ENCODE peak calls at places on chromosomes 2 and 18, in five cellular contexts. One of them, this sample, is unnamed.

GRCh38 chr2:102367331-102367971 is 11.9 kb downstream of the IL18R1 start:
- DNase-seq in coronary artery: no peak
- DNase-seq in AG04450: no peak
- DNase-seq in effector memory CD4-positive, alpha-beta T cell: no peak
- DNase-seq in colonic mucosa: no peak
- DNase-seq in this sample: no peak

GRCh38 chr2:45918816-45919655 is 267.6 kb downstream of the PRKCE start:
- DNase-seq in effector memory CD4-positive, alpha-beta T cell: no peak
- DNase-seq in coronary artery: no peak
- DNase-seq in colonic mucosa: no peak
- DNase-seq in AG04450: no peak
- DNase-seq in this sample: no peak

GRCh38 chr18:32049393-32050161 is 31.0 kb downstream of the RNF125 start:
- DNase-seq in colonic mucosa: peak; percentile 54
- DNase-seq in AG04450: no peak
- DNase-seq in coronary artery: no peak
- DNase-seq in effector memory CD4-positive, alpha-beta T cell: peak; percentile 31
- DNase-seq in this sample: no peak

GRCh38 chr18:48356151-48356745 is 52.9 kb downstream of the ZBTB7C start:
- DNase-seq in coronary artery: peak; percentile 59
- DNase-seq in AG04450: no peak
- DNase-seq in colonic mucosa: no peak
- DNase-seq in effector memory CD4-positive, alpha-beta T cell: no peak
- DNase-seq in this sample: no peak

GRCh38 chr18:24126155-24126947 is 12.5 kb upstream of the CABYR start:
- DNase-seq in coronary artery: no peak
- DNase-seq in AG04450: no peak
- DNase-seq in effector memory CD4-positive, alpha-beta T cell: no peak
- DNase-seq in colonic mucosa: no peak
- DNase-seq in this sample: peak; percentile 63

GRCh38 chr18:79510046-79510685 is 114.4 kb downstream of the NFATC1 start:
- DNase-seq in colonic mucosa: no peak
- DNase-seq in coronary artery: peak; percentile 60
- DNase-seq in effector memory CD4-positive, alpha-beta T cell: no peak
- DNase-seq in AG04450: no peak
- DNase-seq in this sample: no peak

GRCh38 chr2:66691199-66691975 is 256.5 kb downstream of the MEIS1 start:
- DNase-seq in AG04450: no peak
- DNase-seq in coronary artery: no peak
- DNase-seq in colonic mucosa: no peak
- DNase-seq in effector memory CD4-positive, alpha-beta T cell: no peak
- DNase-seq in this sample: no peak

GRCh38 chr2:149703281-149703680 is 115.7 kb upstream of the MMADHC start:
- DNase-seq in coronary artery: no peak
- DNase-seq in colonic mucosa: no peak
- DNase-seq in effector memory CD4-positive, alpha-beta T cell: no peak
- DNase-seq in AG04450: no peak
- DNase-seq in this sample: no peak

GRCh38 chr18:29449424-29449823 is 1272.5 kb upstream of the CDH2 start:
- DNase-seq in coronary artery: no peak
- DNase-seq in effector memory CD4-positive, alpha-beta T cell: no peak
- DNase-seq in colonic mucosa: no peak
- DNase-seq in AG04450: no peak
- DNase-seq in this sample: no peak

GRCh38 chr2:96325038-96325883 is at the start of gene ITPRIPL1:
- DNase-seq in AG04450: no peak
- DNase-seq in effector memory CD4-positive, alpha-beta T cell: peak; percentile 17
- DNase-seq in colonic mucosa: no peak
- DNase-seq in coronary artery: no peak
- DNase-seq in this sample: no peak

GRCh38 chr2:176283669-176284068 is 14.4 kb downstream of the MTX2 start:
- DNase-seq in AG04450: no peak
- DNase-seq in effector memory CD4-positive, alpha-beta T cell: no peak
- DNase-seq in coronary artery: no peak
- DNase-seq in colonic mucosa: no peak
- DNase-seq in this sample: no peak

GRCh38 chr2:18912225-18912888 is 323.0 kb upstream of the NT5C1B start:
- DNase-seq in effector memory CD4-positive, alpha-beta T cell: no peak
- DNase-seq in AG04450: no peak
- DNase-seq in colonic mucosa: no peak
- DNase-seq in coronary artery: no peak
- DNase-seq in this sample: no peak

GRCh38 chr18:22547807-22548561 is 130.3 kb upstream of the CTAGE1 start:
- DNase-seq in coronary artery: no peak
- DNase-seq in AG04450: no peak
- DNase-seq in effector memory CD4-positive, alpha-beta T cell: no peak
- DNase-seq in colonic mucosa: no peak
- DNase-seq in this sample: no peak

GRCh38 chr2:8329660-8330622 is 351.9 kb upstream of the ID2 start:
- DNase-seq in AG04450: no peak
- DNase-seq in effector memory CD4-positive, alpha-beta T cell: no peak
- DNase-seq in colonic mucosa: no peak
- DNase-seq in coronary artery: no peak
- DNase-seq in this sample: peak; percentile 64

GRCh38 chr2:130183500-130184373 is 1.7 kb downstream of the MZT2B start:
- DNase-seq in colonic mucosa: no peak
- DNase-seq in coronary artery: no peak
- DNase-seq in effector memory CD4-positive, alpha-beta T cell: no peak
- DNase-seq in AG04450: no peak
- DNase-seq in this sample: no peak

GRCh38 chr2:56656826-56657225 is 473.0 kb downstream of the CCDC85A start:
- DNase-seq in coronary artery: no peak
- DNase-seq in AG04450: no peak
- DNase-seq in colonic mucosa: no peak
- DNase-seq in effector memory CD4-positive, alpha-beta T cell: no peak
- DNase-seq in this sample: no peak

GRCh38 chr18:44602380-44602779 is 78.3 kb upstream of the SETBP1 start:
- DNase-seq in AG04450: no peak
- DNase-seq in colonic mucosa: no peak
- DNase-seq in effector memory CD4-positive, alpha-beta T cell: no peak
- DNase-seq in coronary artery: no peak
- DNase-seq in this sample: no peak
- H3K27ac ChIP-seq in AG04450: no peak overlapping the region
- H3K27ac ChIP-seq in colonic mucosa: no peak overlapping the region
- H3K27ac ChIP-seq in effector memory CD4-positive, alpha-beta T cell: no peak overlapping the region
- H3K27ac ChIP-seq in coronary artery: no peak overlapping the region
- H3K27ac ChIP-seq in this sample: no peak overlapping the region

GRCh38 chr2:238439093-238439849 is 12.5 kb downstream of the ASB1 start:
- DNase-seq in coronary artery: peak; percentile 78
- DNase-seq in AG04450: peak; percentile 63
- DNase-seq in colonic mucosa: no peak
- DNase-seq in effector memory CD4-positive, alpha-beta T cell: no peak
- DNase-seq in this sample: no peak
- H3K4me3 ChIP-seq in coronary artery: peak overlapping the region; percentile 56
- H3K4me3 ChIP-seq in AG04450: no peak overlapping the region
- H3K4me3 ChIP-seq in colonic mucosa: no peak overlapping the region
- H3K4me3 ChIP-seq in effector memory CD4-positive, alpha-beta T cell: peak overlapping the region; percentile 18
- H3K4me3 ChIP-seq in this sample: no peak overlapping the region

GRCh38 chr2:225337183-225337582 is 62.3 kb upstream of the NYAP2 start:
- DNase-seq in coronary artery: no peak
- DNase-seq in colonic mucosa: no peak
- DNase-seq in effector memory CD4-positive, alpha-beta T cell: no peak
- DNase-seq in AG04450: peak; percentile 45
- DNase-seq in this sample: no peak

DNA sequence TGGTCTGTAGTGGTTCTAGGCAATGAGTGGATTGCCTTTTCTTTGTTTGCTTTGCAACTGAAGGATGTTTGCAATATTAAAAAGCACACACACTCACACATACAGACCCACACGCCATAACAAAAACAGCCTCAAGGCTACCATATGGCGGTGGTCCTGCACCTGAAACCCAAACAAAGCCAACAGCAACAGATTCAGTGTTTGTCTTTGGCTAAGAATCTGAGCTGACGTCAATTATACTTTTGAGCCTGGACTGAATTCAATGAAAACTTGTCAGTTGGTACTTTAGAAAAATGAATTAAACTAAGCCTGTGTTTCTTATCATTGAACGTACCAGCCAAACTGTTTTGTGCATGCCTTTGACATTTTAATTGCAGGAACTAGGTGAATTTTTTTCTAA is 65.0 kb upstream of the NYAP2 start:
- DNase-seq in coronary artery: no peak
- DNase-seq in AG04450: no peak
- DNase-seq in effector memory CD4-positive, alpha-beta T cell: no peak
- DNase-seq in colonic mucosa: no peak
- DNase-seq in this sample: no peak
- H3K27ac ChIP-seq in coronary artery: no peak overlapping the region
- H3K27ac ChIP-seq in AG04450: no peak overlapping the region
- H3K27ac ChIP-seq in effector memory CD4-positive, alpha-beta T cell: no peak overlapping the region
- H3K27ac ChIP-seq in colonic mucosa: no peak overlapping the region
- H3K27ac ChIP-seq in this sample: no peak overlapping the region

GRCh38 chr18:36688020-36688965 is 140.5 kb downstream of the TPGS2 start:
- DNase-seq in coronary artery: no peak
- DNase-seq in colonic mucosa: peak; percentile 75
- DNase-seq in AG04450: peak; percentile 44
- DNase-seq in effector memory CD4-positive, alpha-beta T cell: peak; percentile 15
- DNase-seq in this sample: no peak

GRCh38 chr18:36695806-36696205 is 133.0 kb downstream of the TPGS2 start:
- DNase-seq in coronary artery: no peak
- DNase-seq in colonic mucosa: no peak
- DNase-seq in AG04450: no peak
- DNase-seq in effector memory CD4-positive, alpha-beta T cell: no peak
- DNase-seq in this sample: no peak

GRCh38 chr18:36692331-36692730 is 136.5 kb downstream of the TPGS2 start:
- DNase-seq in coronary artery: no peak
- DNase-seq in colonic mucosa: no peak
- DNase-seq in AG04450: peak; percentile 73
- DNase-seq in effector memory CD4-positive, alpha-beta T cell: no peak
- DNase-seq in this sample: no peak

GRCh38 chr18:36693931-36694661 is 134.7 kb downstream of the TPGS2 start:
- DNase-seq in coronary artery: no peak
- DNase-seq in effector memory CD4-positive, alpha-beta T cell: no peak
- DNase-seq in AG04450: peak; percentile 44
- DNase-seq in colonic mucosa: no peak
- DNase-seq in this sample: peak; percentile 58

DNA sequence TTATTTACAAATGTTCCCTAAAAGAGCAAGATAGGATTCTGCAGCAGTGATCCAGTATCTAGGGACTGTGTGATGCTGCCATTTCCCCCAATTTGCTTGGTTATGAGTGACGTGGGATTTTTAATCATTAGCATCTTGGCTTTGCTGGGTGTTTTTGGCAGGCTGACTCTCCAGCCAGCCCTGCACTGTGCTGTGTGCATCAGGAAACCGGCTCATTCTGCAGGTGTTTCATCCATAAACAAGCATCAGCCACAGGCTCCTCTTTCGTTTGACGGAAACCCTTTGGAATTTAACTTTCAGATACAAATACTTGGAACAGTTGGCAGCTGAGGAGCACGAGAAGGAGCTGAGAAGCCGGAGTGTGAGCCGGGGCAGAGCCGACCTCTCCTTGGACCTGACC is 135.9 kb downstream of the TPGS2 start:
- DNase-seq in effector memory CD4-positive, alpha-beta T cell: no peak
- DNase-seq in coronary artery: no peak
- DNase-seq in AG04450: peak; percentile 80
- DNase-seq in colonic mucosa: no peak
- DNase-seq in this sample: no peak
- H3K4me3 ChIP-seq in effector memory CD4-positive, alpha-beta T cell: no peak overlapping the region
- H3K4me3 ChIP-seq in coronary artery: no peak overlapping the region
- H3K4me3 ChIP-seq in AG04450: peak overlapping the region; percentile 77
- H3K4me3 ChIP-seq in colonic mucosa: no peak overlapping the region
- H3K4me3 ChIP-seq in this sample: no peak overlapping the region

This sample was measured in upper lobe of left lung.